ENCODE peak calls at places on chromosome X, in eight cellular contexts. One of them, this sample, is unnamed.
A peak's percentile ranks its signal among the peaks of the same experiment; 100 is the strongest.

GRCh38 chrX:40096395-40097091 is 1.2 kb downstream of the BCOR start:
- DNase-seq in iPS-NIHi11: no peak
- DNase-seq in adipocyte: peak; percentile 67
- DNase-seq in stimulated activated CD4-positive, alpha-beta T cell treated with anti-CD3 and anti-CD28 coated beads, Interleukin-4, amount 100 ng/mL, for 4 hours: peak; percentile 68
- DNase-seq in stimulated activated naive CD4-positive, alpha-beta T cell: peak; percentile 55
- DNase-seq in ELR: peak; percentile 48
- DNase-seq in neural crest cell: no peak
- DNase-seq in RWPE1: no peak
- DNase-seq in this sample: peak; percentile 35

GRCh38 chrX:37348237-37349130 is 680 bp upstream of the PRRG1 start:
- DNase-seq in iPS-NIHi11: no peak
- DNase-seq in adipocyte: peak; percentile 74
- DNase-seq in stimulated activated CD4-positive, alpha-beta T cell treated with anti-CD3 and anti-CD28 coated beads, Interleukin-4, amount 100 ng/mL, for 4 hours: no peak
- DNase-seq in stimulated activated naive CD4-positive, alpha-beta T cell: no peak
- DNase-seq in ELR: peak; percentile 21
- DNase-seq in neural crest cell: no peak
- DNase-seq in RWPE1: no peak
- DNase-seq in this sample: no peak

GRCh38 chrX:41145920-41146608 is 60.8 kb downstream of the USP9X start:
- DNase-seq in iPS-NIHi11: no peak
- DNase-seq in adipocyte: peak; percentile 88
- DNase-seq in stimulated activated CD4-positive, alpha-beta T cell treated with anti-CD3 and anti-CD28 coated beads, Interleukin-4, amount 100 ng/mL, for 4 hours: no peak
- DNase-seq in stimulated activated naive CD4-positive, alpha-beta T cell: no peak
- DNase-seq in ELR: peak; percentile 80
- DNase-seq in neural crest cell: no peak
- DNase-seq in RWPE1: peak; percentile 29
- DNase-seq in this sample: no peak

GRCh38 chrX:3712080-3712869 is 1.2 kb downstream of the PRKX start:
- DNase-seq in iPS-NIHi11: no peak
- DNase-seq in adipocyte: peak; percentile 17
- DNase-seq in stimulated activated CD4-positive, alpha-beta T cell treated with anti-CD3 and anti-CD28 coated beads, Interleukin-4, amount 100 ng/mL, for 4 hours: no peak
- DNase-seq in stimulated activated naive CD4-positive, alpha-beta T cell: no peak
- DNase-seq in ELR: peak; percentile 27
- DNase-seq in neural crest cell: peak; percentile 9
- DNase-seq in RWPE1: no peak
- DNase-seq in this sample: no peak

GRCh38 chrX:9528498-9528897 is 63.6 kb downstream of the TBL1X start:
- DNase-seq in iPS-NIHi11: no peak
- DNase-seq in adipocyte: no peak
- DNase-seq in stimulated activated CD4-positive, alpha-beta T cell treated with anti-CD3 and anti-CD28 coated beads, Interleukin-4, amount 100 ng/mL, for 4 hours: no peak
- DNase-seq in stimulated activated naive CD4-positive, alpha-beta T cell: no peak
- DNase-seq in ELR: no peak
- DNase-seq in neural crest cell: no peak
- DNase-seq in RWPE1: no peak
- DNase-seq in this sample: no peak

GRCh38 chrX:49915352-49916222 is 6.8 kb upstream of the CLCN5 start:
- DNase-seq in iPS-NIHi11: peak; percentile 38
- DNase-seq in adipocyte: peak; percentile 80
- DNase-seq in stimulated activated CD4-positive, alpha-beta T cell treated with anti-CD3 and anti-CD28 coated beads, Interleukin-4, amount 100 ng/mL, for 4 hours: peak; percentile 34
- DNase-seq in stimulated activated naive CD4-positive, alpha-beta T cell: no peak
- DNase-seq in ELR: peak; percentile 61
- DNase-seq in neural crest cell: peak; percentile 33
- DNase-seq in RWPE1: peak; percentile 27
- DNase-seq in this sample: peak; percentile 6

GRCh38 chrX:63657821-63658220 is 127.2 kb downstream of the ARHGEF9 start:
- DNase-seq in iPS-NIHi11: no peak
- DNase-seq in adipocyte: peak; percentile 63
- DNase-seq in stimulated activated CD4-positive, alpha-beta T cell treated with anti-CD3 and anti-CD28 coated beads, Interleukin-4, amount 100 ng/mL, for 4 hours: no peak
- DNase-seq in stimulated activated naive CD4-positive, alpha-beta T cell: no peak
- DNase-seq in ELR: peak; percentile 78
- DNase-seq in neural crest cell: no peak
- DNase-seq in RWPE1: peak; percentile 22
- DNase-seq in this sample: no peak

GRCh38 chrX:39826813-39827543 is 270.8 kb downstream of the BCOR start:
- DNase-seq in iPS-NIHi11: no peak
- DNase-seq in adipocyte: no peak
- DNase-seq in stimulated activated CD4-positive, alpha-beta T cell treated with anti-CD3 and anti-CD28 coated beads, Interleukin-4, amount 100 ng/mL, for 4 hours: no peak
- DNase-seq in stimulated activated naive CD4-positive, alpha-beta T cell: no peak
- DNase-seq in ELR: no peak
- DNase-seq in neural crest cell: no peak
- DNase-seq in RWPE1: no peak
- DNase-seq in this sample: no peak

GRCh38 chrX:10017866-10018265 is 50.7 kb downstream of the CLDN34 start:
- DNase-seq in iPS-NIHi11: no peak
- DNase-seq in adipocyte: peak; percentile 64
- DNase-seq in stimulated activated CD4-positive, alpha-beta T cell treated with anti-CD3 and anti-CD28 coated beads, Interleukin-4, amount 100 ng/mL, for 4 hours: no peak
- DNase-seq in stimulated activated naive CD4-positive, alpha-beta T cell: no peak
- DNase-seq in ELR: peak; percentile 89
- DNase-seq in neural crest cell: no peak
- DNase-seq in RWPE1: peak; percentile 56
- DNase-seq in this sample: no peak

GRCh38 chrX:43741843-43742573 is 85.9 kb downstream of the MAOA start:
- DNase-seq in iPS-NIHi11: no peak
- DNase-seq in adipocyte: peak; percentile 64
- DNase-seq in stimulated activated CD4-positive, alpha-beta T cell treated with anti-CD3 and anti-CD28 coated beads, Interleukin-4, amount 100 ng/mL, for 4 hours: no peak
- DNase-seq in stimulated activated naive CD4-positive, alpha-beta T cell: no peak
- DNase-seq in ELR: peak; percentile 1
- DNase-seq in neural crest cell: no peak
- DNase-seq in RWPE1: peak; percentile 10
- DNase-seq in this sample: no peak

GRCh38 chrX:148774276-148774675 is 273.9 kb downstream of the AFF2 start:
- DNase-seq in iPS-NIHi11: no peak
- DNase-seq in adipocyte: no peak
- DNase-seq in stimulated activated CD4-positive, alpha-beta T cell treated with anti-CD3 and anti-CD28 coated beads, Interleukin-4, amount 100 ng/mL, for 4 hours: no peak
- DNase-seq in stimulated activated naive CD4-positive, alpha-beta T cell: no peak
- DNase-seq in ELR: no peak
- DNase-seq in neural crest cell: no peak
- DNase-seq in RWPE1: no peak
- DNase-seq in this sample: no peak

GRCh38 chrX:153554519-153555167 is 37.2 kb downstream of the ATP2B3 start:
- DNase-seq in iPS-NIHi11: peak; percentile 79
- DNase-seq in adipocyte: peak; percentile 75
- DNase-seq in stimulated activated CD4-positive, alpha-beta T cell treated with anti-CD3 and anti-CD28 coated beads, Interleukin-4, amount 100 ng/mL, for 4 hours: peak; percentile 38
- DNase-seq in stimulated activated naive CD4-positive, alpha-beta T cell: peak; percentile 44
- DNase-seq in ELR: peak; percentile 56
- DNase-seq in neural crest cell: peak; percentile 61
- DNase-seq in RWPE1: peak; percentile 38
- DNase-seq in this sample: peak; percentile 36

GRCh38 chrX:153926594-153926862 is 464 bp upstream of the ARHGAP4 start:
- DNase-seq in iPS-NIHi11: no peak
- DNase-seq in adipocyte: no peak
- DNase-seq in stimulated activated CD4-positive, alpha-beta T cell treated with anti-CD3 and anti-CD28 coated beads, Interleukin-4, amount 100 ng/mL, for 4 hours: no peak
- DNase-seq in stimulated activated naive CD4-positive, alpha-beta T cell: no peak
- DNase-seq in ELR: no peak
- DNase-seq in neural crest cell: no peak
- DNase-seq in RWPE1: no peak
- DNase-seq in this sample: no peak

GRCh38 chrX:118189628-118190027 is 73.0 kb upstream of the KLHL13 start:
- DNase-seq in iPS-NIHi11: no peak
- DNase-seq in adipocyte: no peak
- DNase-seq in stimulated activated CD4-positive, alpha-beta T cell treated with anti-CD3 and anti-CD28 coated beads, Interleukin-4, amount 100 ng/mL, for 4 hours: no peak
- DNase-seq in stimulated activated naive CD4-positive, alpha-beta T cell: no peak
- DNase-seq in ELR: no peak
- DNase-seq in neural crest cell: no peak
- DNase-seq in RWPE1: no peak
- DNase-seq in this sample: no peak

GRCh38 chrX:105909576-105909975 is 87.2 kb downstream of the NRK start:
- DNase-seq in iPS-NIHi11: no peak
- DNase-seq in adipocyte: no peak
- DNase-seq in stimulated activated CD4-positive, alpha-beta T cell treated with anti-CD3 and anti-CD28 coated beads, Interleukin-4, amount 100 ng/mL, for 4 hours: no peak
- DNase-seq in stimulated activated naive CD4-positive, alpha-beta T cell: no peak
- DNase-seq in ELR: no peak
- DNase-seq in neural crest cell: no peak
- DNase-seq in RWPE1: no peak
- DNase-seq in this sample: no peak

GRCh38 chrX:71955530-71956120 is 45.0 kb downstream of the NHSL2 start:
- DNase-seq in iPS-NIHi11: no peak
- DNase-seq in adipocyte: no peak
- DNase-seq in stimulated activated CD4-positive, alpha-beta T cell treated with anti-CD3 and anti-CD28 coated beads, Interleukin-4, amount 100 ng/mL, for 4 hours: no peak
- DNase-seq in stimulated activated naive CD4-positive, alpha-beta T cell: no peak
- DNase-seq in ELR: no peak
- DNase-seq in neural crest cell: no peak
- DNase-seq in RWPE1: no peak
- DNase-seq in this sample: no peak

GRCh38 chrX:97065973-97066372 is 182.3 kb downstream of the RPA4 start:
- DNase-seq in iPS-NIHi11: no peak
- DNase-seq in adipocyte: peak; percentile 5
- DNase-seq in stimulated activated CD4-positive, alpha-beta T cell treated with anti-CD3 and anti-CD28 coated beads, Interleukin-4, amount 100 ng/mL, for 4 hours: no peak
- DNase-seq in stimulated activated naive CD4-positive, alpha-beta T cell: no peak
- DNase-seq in ELR: peak; percentile 24
- DNase-seq in neural crest cell: no peak
- DNase-seq in RWPE1: no peak
- DNase-seq in this sample: no peak

This sample was measured in effector CD8-positive, alpha-beta T cell.